ENCODE peak calls at places on chromosomes 12 and 14, in ten cellular contexts. J is body of pancreas; G is chondrocyte; M is stimulated activated CD8-positive, alpha-beta memory T cell treated with anti-CD3 and anti-CD28 coated beads, Interleukin-4, amount 100 ng/mL, for 24 hours; K is PC-3; Y is AG08395; H is endothelial cell; V is mesenchymal stem cell; Z is NCI-H345; T is ELF-1. E is an unnamed sample.

GRCh38 chr14:87503711-87504110 is 489.3 kb downstream of the GALC start:
- DNase-seq in J (no peak), G (no peak), M (no peak), K (no peak), Y (no peak), H (no peak), V (no peak), Z (peak; percentile 17), T (no peak), E (no peak)

GRCh38 chr12:106081606-106082005 is 57.1 kb downstream of the NUAK1 start:
- DNase-seq in J (no peak), G (no peak), M (no peak), K (no peak), Y (no peak), H (no peak), V (peak; percentile 56), Z (no peak), T (no peak), E (no peak)

GRCh38 chr12:15732341-15733061 is 56.7 kb downstream of the EPS8 start:
- DNase-seq in J (no peak), G (no peak), M (no peak), K (no peak), Y (no peak), H (no peak), V (peak; percentile 47), Z (no peak), T (no peak), E (no peak)

GRCh38 chr14:101478096-101478495 is 83.2 kb upstream of the DIO3 start:
- DNase-seq in J (no peak), G (no peak), M (no peak), K (no peak), Y (no peak), H (no peak), V (no peak), Z (no peak), T (no peak), E (no peak)

GRCh38 chr12:6295187-6295811 is 15.2 kb upstream of the PLEKHG6 start:
- DNase-seq in J (peak; percentile 83), G (no peak), M (no peak), K (peak; percentile 88), Y (peak; percentile 87), H (peak; percentile 54), V (peak; percentile 98), Z (peak; percentile 20), T (peak; percentile 69), E (peak; percentile 39)

GRCh38 chr14:100832311-100832960 is 6.5 kb downstream of the MEG3 start:
- DNase-seq in J (no peak), G (no peak), M (no peak), K (no peak), Y (no peak), H (no peak), V (no peak), Z (no peak), T (no peak), E (no peak)

GRCh38 chr14:64614992-64615391 is 65.2 kb downstream of the PPP1R36 start:
- DNase-seq in J (no peak), G (no peak), M (no peak), K (peak; percentile 31), Y (no peak), H (no peak), V (no peak), Z (no peak), T (no peak), E (no peak)

GRCh38 chr12:14619731-14620501 is 52.2 kb upstream of the PLBD1 start:
- DNase-seq in J (peak; percentile 29), G (no peak), M (no peak), K (no peak), Y (no peak), H (no peak), V (no peak), Z (no peak), T (no peak), E (no peak)

GRCh38 chr12:6171409-6172015 is 28.7 kb upstream of the CD9 start:
- DNase-seq in J (peak; percentile 16), G (no peak), M (no peak), K (no peak), Y (no peak), H (no peak), V (no peak), Z (no peak), T (no peak), E (peak; percentile 66)

GRCh38 chr12:112537710-112538396 is 119.1 kb downstream of the PTPN11 start:
- DNase-seq in J (no peak), G (no peak), M (no peak), K (peak; percentile 67), Y (peak; percentile 61), H (no peak), V (peak; percentile 67), Z (no peak), T (peak; percentile 86), E (peak; percentile 51)

GRCh38 chr12:23523339-23523738 is 426.1 kb downstream of the SOX5 start:
- DNase-seq in J (no peak), G (no peak), M (no peak), K (no peak), Y (no peak), H (no peak), V (no peak), Z (no peak), T (no peak), E (no peak)